ENCODE peak calls at places on chromosomes 7 and 10, in five cellular contexts. A is HCT116, F is WTC11, R is HepG2, U is H1. V is an unnamed sample.

GRCh38 chr10:116973946-116974345 is 31.0 kb downstream of the SHTN1 start:
- DNase-seq in U (no peak), R (no peak), A (no peak), F (no peak), V (no peak)

GRCh38 chr10:86362129-86362527 is 4.5 kb downstream of the GRID1 start:
- DNase-seq in F (no peak), R (no peak), A (no peak), U (no peak), V (no peak)

GRCh38 chr7:10122573-10123100 is 851.0 kb upstream of the PHF14 start:
- DNase-seq in F (no peak), A (no peak), U (no peak), R (no peak), V (no peak)

GRCh38 chr10:93496322-93497041 is at the start of gene CEP55:
- DNase-seq in F (peak), R (peak), A (peak), U (peak), V (peak)

GRCh38 chr7:151448261-151449252 is 8.6 kb upstream of the CRYGN start:
- DNase-seq in A (peak), U (peak), R (peak), F (peak), V (peak)

GRCh38 chr7:51636503-51636902 is 319.9 kb upstream of the COBL start:
- DNase-seq in F (no peak), U (no peak), R (no peak), A (no peak), V (no peak)

GRCh38 chr10:126597206-126597605 is 73.3 kb downstream of the C10orf90 start:
- DNase-seq in A (no peak), R (no peak), U (no peak), F (no peak), V (no peak)

GRCh38 chr10:132663666-132664365 is 122.1 kb downstream of the NKX6-2 start:
- DNase-seq in A (no peak), R (no peak), U (no peak), F (no peak), V (no peak)

GRCh38 chr7:111730476-111731300 is 168.4 kb upstream of the IMMP2L start:
- DNase-seq in U (no peak), R (peak), A (peak), F (no peak), V (peak)

GRCh38 chr7:84393776-84394175 is 199.2 kb upstream of the SEMA3A start:
- DNase-seq in U (no peak), A (no peak), R (no peak), F (no peak), V (no peak)

GRCh38 chr7:91683823-91684222 is 196.7 kb downstream of the MTERF1 start:
- DNase-seq in U (no peak), A (no peak), R (no peak), F (no peak), V (no peak)

GRCh38 chr7:105851064-105851463 is 25.3 kb downstream of the ATXN7L1 start:
- DNase-seq in A (no peak), R (no peak), F (no peak), U (no peak), V (no peak)

GRCh38 chr10:9853405-9854010 is 1164.2 kb upstream of the CELF2 start:
- DNase-seq in U (no peak), F (no peak), R (no peak), A (no peak), V (no peak)

GRCh38 chr10:88209837-88210552 is 346.6 kb downstream of the PTEN start:
- DNase-seq in A (no peak), R (no peak), U (no peak), F (no peak), V (no peak)

GRCh38 chr10:61850376-61850775 is 51.1 kb upstream of the ARID5B start:
- DNase-seq in F (no peak), R (no peak), A (no peak), U (no peak), V (no peak)

GRCh38 chr7:155702616-155703015 is 58.2 kb downstream of the RBM33 start:
- DNase-seq in R (no peak), U (no peak), F (no peak), A (no peak), V (no peak)

GRCh38 chr10:34746094-34746493 is 69.0 kb downstream of the PARD3 start:
- DNase-seq in A (peak), F (no peak), U (no peak), R (peak), V (no peak)

GRCh38 chr7:28124413-28124812 is 56.2 kb downstream of the JAZF1 start:
- DNase-seq in F (no peak), R (no peak), A (no peak), U (no peak), V (no peak)

GRCh38 chr7:100983451-100984187 is 14.3 kb downstream of the MUC12 start:
- DNase-seq in A (peak), U (no peak), R (no peak), F (no peak), V (no peak)

GRCh38 chr7:21336743-21337142 is 91.1 kb upstream of the SP4 start:
- DNase-seq in A (no peak), U (no peak), R (no peak), F (no peak), V (no peak)

DNA sequence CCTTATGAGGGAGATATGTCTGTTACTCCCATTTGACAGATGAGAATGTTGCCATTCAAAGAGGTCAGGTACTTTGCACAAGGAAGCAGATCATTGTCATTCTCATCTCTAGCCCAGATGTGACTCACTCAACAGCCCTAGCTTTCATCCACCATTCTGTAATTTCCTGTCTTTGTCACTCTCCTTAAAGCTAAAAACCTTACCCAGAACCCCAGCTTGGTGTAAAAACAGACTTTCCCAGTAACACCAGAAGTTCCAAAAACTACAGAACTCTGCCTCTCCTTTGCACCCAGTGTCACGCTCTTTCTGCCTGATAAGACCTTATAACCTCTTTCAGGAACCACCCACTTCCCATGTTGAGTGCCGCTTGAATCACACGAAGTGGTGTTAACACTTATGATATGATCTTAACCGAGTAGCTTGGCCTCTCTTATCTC is 89.1 kb upstream of the SP4 start:
- DNase-seq in U (no peak), R (no peak), A (no peak), F (no peak), V (no peak)
- TF ChIP-seq SP1 in U (no peak), R (no peak), A (no peak), F (no peak), V (no peak)

GRCh38 chr10:75181073-75181472 is 29.5 kb upstream of the VDAC2 start:
- DNase-seq in F (no peak), A (no peak), R (no peak), U (no peak), V (no peak)

GRCh38 chr10:75176736-75177135 is 33.9 kb upstream of the VDAC2 start:
- DNase-seq in A (no peak), R (no peak), F (no peak), U (no peak), V (no peak)

GRCh38 chr10:75179657-75180177 is 30.9 kb upstream of the VDAC2 start:
- DNase-seq in F (no peak), A (no peak), U (no peak), R (no peak), V (no peak)

GRCh38 chr10:75176046-75176445 is 34.5 kb upstream of the VDAC2 start:
- DNase-seq in A (no peak), F (no peak), U (no peak), R (no peak), V (no peak)

GRCh38 chr10:75180592-75180991 is 30.0 kb upstream of the VDAC2 start:
- DNase-seq in R (no peak), F (no peak), A (no peak), U (no peak), V (no peak)
- TF ChIP-seq SP1 in R (no peak), F (no peak), A (no peak), U (no peak), V (no peak)

GRCh38 chr10:32318476-32318896 is 28.5 kb downstream of the EPC1 start:
- DNase-seq in A (no peak), F (no peak), R (no peak), U (no peak), V (no peak)
- TF ChIP-seq SP1 in A (no peak), F (no peak), R (no peak), U (no peak), V (no peak)

GRCh38 chr7:6157685-6158423 is 114.6 kb downstream of the CYTH3 start:
- DNase-seq in R (no peak), U (no peak), F (no peak), A (no peak), V (no peak)
- TF ChIP-seq SP1 in R (no peak), U (no peak), F (no peak), A (no peak), V (no peak)

DNA sequence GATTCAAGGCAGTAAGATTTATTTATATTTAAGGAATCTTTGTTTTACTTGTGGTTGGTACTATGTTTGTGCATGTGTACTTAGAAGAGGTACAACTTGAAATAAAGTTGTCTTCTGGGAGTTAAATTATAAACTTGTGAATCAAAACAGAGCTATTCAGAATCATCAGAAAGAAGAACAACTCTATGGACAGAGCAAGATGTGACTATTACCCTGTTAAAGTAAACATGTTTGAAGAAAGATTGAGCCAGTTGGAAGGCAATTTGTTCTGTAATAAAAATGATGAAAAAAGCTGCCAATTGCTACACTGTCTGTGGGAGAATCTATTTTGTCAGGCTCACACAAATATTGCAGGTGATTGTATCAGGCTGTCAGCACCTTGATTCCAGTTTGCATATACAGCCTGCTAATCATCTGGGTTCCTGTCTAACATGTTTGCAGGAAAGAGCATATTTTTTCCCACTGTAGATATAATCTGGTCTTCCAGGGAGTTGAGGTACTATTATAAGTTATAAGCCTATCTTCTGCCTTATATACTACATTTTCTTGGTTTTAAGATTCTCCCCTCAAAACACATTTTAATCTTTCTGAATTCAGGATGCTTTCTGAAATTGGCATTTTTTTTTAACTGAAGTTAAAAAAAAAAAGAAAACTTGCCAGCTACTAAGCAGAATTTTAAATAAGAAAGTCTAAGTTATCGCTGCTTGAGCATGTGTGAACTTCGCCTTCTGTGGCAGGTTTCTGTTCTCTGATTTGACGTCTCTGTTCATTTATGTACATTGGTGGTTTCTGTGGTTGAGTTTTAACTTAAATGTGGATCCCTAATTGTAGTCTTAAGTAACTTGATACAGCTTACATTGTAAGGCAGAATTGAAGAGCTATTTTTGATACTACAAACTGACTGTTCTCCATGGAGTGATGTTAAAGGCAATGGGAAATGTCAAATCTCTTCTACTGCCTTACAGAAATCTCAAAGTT is 46.0 kb downstream of the ZNRF2 start:
- DNase-seq in A (no peak), F (no peak), U (no peak), R (no peak), V (no peak)
- TF ChIP-seq SP1 in A (no peak), F (no peak), U (no peak), R (no peak), V (no peak)

GRCh38 chr10:99975942-99976809 is 33.6 kb downstream of the DNMBP start:
- DNase-seq in R (no peak), U (no peak), A (no peak), F (no peak), V (no peak)

GRCh38 chr10:99977916-99978315 is 31.8 kb downstream of the DNMBP start:
- DNase-seq in F (no peak), A (no peak), U (no peak), R (no peak), V (no peak)

GRCh38 chr10:99975106-99975829 is 34.5 kb downstream of the DNMBP start:
- DNase-seq in F (no peak), U (no peak), A (no peak), R (no peak), V (no peak)

GRCh38 chr10:99979066-99979685 is 30.6 kb downstream of the DNMBP start:
- DNase-seq in R (no peak), F (no peak), A (no peak), U (no peak), V (no peak)

GRCh38 chr10:99976886-99977391 is 32.8 kb downstream of the DNMBP start:
- DNase-seq in A (peak), U (no peak), F (no peak), R (no peak), V (no peak)
- TF ChIP-seq SP1 in A (peak), U (no peak), F (no peak), R (no peak), V (no peak)

GRCh38 chr7:1918881-1919525 is 248.9 kb downstream of the ELFN1 start:
- DNase-seq in U (no peak), A (no peak), R (no peak), F (no peak), V (no peak)

GRCh38 chr7:1919539-1920265 is 249.6 kb downstream of the ELFN1 start:
- DNase-seq in A (no peak), F (no peak), R (peak), U (no peak), V (no peak)

GRCh38 chr7:1920886-1921285 is 250.8 kb downstream of the ELFN1 start:
- DNase-seq in R (no peak), A (no peak), F (no peak), U (no peak), V (no peak)

GRCh38 chr7:1922071-1922869 is 252.2 kb downstream of the ELFN1 start:
- DNase-seq in U (no peak), F (no peak), A (no peak), R (no peak), V (no peak)

DNA sequence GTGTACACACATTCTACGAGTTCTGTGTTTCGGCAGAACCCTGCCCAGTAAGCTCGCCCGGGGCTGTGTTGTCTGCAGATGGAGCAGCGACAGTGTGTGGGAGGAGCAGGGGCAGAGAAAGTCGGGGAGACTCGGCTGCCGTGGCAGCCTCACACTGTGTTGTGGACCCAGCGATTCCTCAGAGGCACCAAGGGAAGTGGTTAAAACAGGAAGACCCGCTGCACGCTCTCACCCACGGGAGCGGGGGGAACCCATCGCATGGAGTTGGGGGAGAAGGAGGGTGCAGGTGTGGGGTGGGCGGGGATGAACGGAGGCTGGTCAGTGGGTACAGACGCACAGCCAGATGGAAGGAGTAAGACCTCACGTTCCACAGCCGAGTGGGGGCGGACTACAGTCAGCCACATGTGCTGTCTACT is 250.2 kb downstream of the ELFN1 start:
- DNase-seq in U (no peak), F (no peak), R (no peak), A (no peak), V (no peak)
- TF ChIP-seq SP1 in U (no peak), F (no peak), R (no peak), A (no peak), V (no peak)

GRCh38 chr10:101031796-101032636 is 982 bp downstream of the SFXN3 start:
- DNase-seq in U (peak), R (peak), F (peak), A (no peak), V (no peak)
- TF ChIP-seq SP1 in U (no peak), R (no peak), F (no peak), A (no peak), V (no peak)